ENCODE peak calls at places on chromosome 3, in six cellular contexts. One of them, this sample, is unnamed.
A peak's percentile ranks its signal among the peaks of the same experiment; 100 is the strongest.

GRCh38 chr3:126446791-126447190 is 28.9 kb downstream of the ZXDC start:
- DNase-seq in iPS-NIHi11: no peak
- DNase-seq in astrocyte of the hippocampus: no peak
- DNase-seq in KG1: no peak
- DNase-seq in HTR-8/SVneo: no peak
- DNase-seq in NCI-H460: no peak
- DNase-seq in this sample: no peak

GRCh38 chr3:142022381-142022780 is 127.0 kb downstream of the TFDP2 start:
- DNase-seq in iPS-NIHi11: no peak
- DNase-seq in astrocyte of the hippocampus: peak; percentile 29
- DNase-seq in KG1: no peak
- DNase-seq in HTR-8/SVneo: peak; percentile 19
- DNase-seq in NCI-H460: no peak
- DNase-seq in this sample: peak; percentile 79

GRCh38 chr3:99648091-99648490 is 9.7 kb downstream of the COL8A1 start:
- DNase-seq in iPS-NIHi11: no peak
- DNase-seq in astrocyte of the hippocampus: no peak
- DNase-seq in KG1: no peak
- DNase-seq in HTR-8/SVneo: no peak
- DNase-seq in NCI-H460: no peak
- DNase-seq in this sample: no peak

GRCh38 chr3:14286887-14287496 is 108.4 kb downstream of the LSM3 start:
- DNase-seq in iPS-NIHi11: no peak
- DNase-seq in astrocyte of the hippocampus: no peak
- DNase-seq in KG1: no peak
- DNase-seq in HTR-8/SVneo: no peak
- DNase-seq in NCI-H460: no peak
- DNase-seq in this sample: peak; percentile 37

GRCh38 chr3:122353901-122354401 is 28.9 kb downstream of the CSTA start:
- DNase-seq in iPS-NIHi11: no peak
- DNase-seq in astrocyte of the hippocampus: no peak
- DNase-seq in KG1: no peak
- DNase-seq in HTR-8/SVneo: no peak
- DNase-seq in NCI-H460: no peak
- DNase-seq in this sample: no peak

GRCh38 chr3:14391033-14391432 is 11.4 kb upstream of the SLC6A6 start:
- DNase-seq in iPS-NIHi11: no peak
- DNase-seq in astrocyte of the hippocampus: peak; percentile 61
- DNase-seq in KG1: no peak
- DNase-seq in HTR-8/SVneo: no peak
- DNase-seq in NCI-H460: no peak
- DNase-seq in this sample: no peak

GRCh38 chr3:32102289-32102688 is 4.1 kb upstream of the GPD1L start:
- DNase-seq in iPS-NIHi11: no peak
- DNase-seq in astrocyte of the hippocampus: peak; percentile 10
- DNase-seq in KG1: no peak
- DNase-seq in HTR-8/SVneo: no peak
- DNase-seq in NCI-H460: no peak
- DNase-seq in this sample: peak; percentile 10

GRCh38 chr3:145094355-145094941 is 1066.5 kb downstream of the PLOD2 start:
- DNase-seq in iPS-NIHi11: peak; percentile 55
- DNase-seq in astrocyte of the hippocampus: peak; percentile 73
- DNase-seq in KG1: no peak
- DNase-seq in HTR-8/SVneo: peak; percentile 12
- DNase-seq in NCI-H460: peak; percentile 18
- DNase-seq in this sample: peak; percentile 23

GRCh38 chr3:10437995-10438901 is 67.1 kb downstream of the ATP2B2 start:
- DNase-seq in iPS-NIHi11: no peak
- DNase-seq in astrocyte of the hippocampus: peak; percentile 61
- DNase-seq in KG1: no peak
- DNase-seq in HTR-8/SVneo: peak; percentile 34
- DNase-seq in NCI-H460: no peak
- DNase-seq in this sample: no peak

This sample was measured in OCI-LY7.